ENCODE peak calls at places on chromosome 11, in eight cellular contexts. One of them, this sample, is unnamed.

GRCh38 chr11:6473481-6474422 is at the start of gene TRIM3:
- DNase-seq in HT1080: peak; percentile 84
- DNase-seq in activated CD4-positive, alpha-beta T cell treated with anti-CD3 and anti-CD28 coated beads, Interleukin-2, amount 50 U/mL, for 1 hour: peak; percentile 69
- DNase-seq in NCI-H748 treated with DMSO at 0.1 percent for 48 hours: peak; percentile 63
- DNase-seq in dermis blood vessel endothelial cell: peak; percentile 91
- DNase-seq in WTC11: peak; percentile 91
- DNase-seq in aorta: peak; percentile 95
- DNase-seq in fibroblast of pulmonary artery: peak; percentile 86
- DNase-seq in this sample: peak; percentile 87

GRCh38 chr11:88579466-88579865 is 241.9 kb upstream of the CTSC start:
- DNase-seq in HT1080: no peak
- DNase-seq in activated CD4-positive, alpha-beta T cell treated with anti-CD3 and anti-CD28 coated beads, Interleukin-2, amount 50 U/mL, for 1 hour: no peak
- DNase-seq in NCI-H748 treated with DMSO at 0.1 percent for 48 hours: no peak
- DNase-seq in dermis blood vessel endothelial cell: peak; percentile 29
- DNase-seq in WTC11: no peak
- DNase-seq in aorta: no peak
- DNase-seq in fibroblast of pulmonary artery: no peak
- DNase-seq in this sample: peak; percentile 86

GRCh38 chr11:60514055-60514454 is 1.1 kb upstream of the MS4A13 start:
- DNase-seq in HT1080: no peak
- DNase-seq in activated CD4-positive, alpha-beta T cell treated with anti-CD3 and anti-CD28 coated beads, Interleukin-2, amount 50 U/mL, for 1 hour: no peak
- DNase-seq in NCI-H748 treated with DMSO at 0.1 percent for 48 hours: no peak
- DNase-seq in dermis blood vessel endothelial cell: no peak
- DNase-seq in WTC11: no peak
- DNase-seq in aorta: no peak
- DNase-seq in fibroblast of pulmonary artery: no peak
- DNase-seq in this sample: no peak

GRCh38 chr11:121807051-121807450 is 309.0 kb downstream of the BLID start:
- DNase-seq in HT1080: no peak
- DNase-seq in activated CD4-positive, alpha-beta T cell treated with anti-CD3 and anti-CD28 coated beads, Interleukin-2, amount 50 U/mL, for 1 hour: no peak
- DNase-seq in NCI-H748 treated with DMSO at 0.1 percent for 48 hours: no peak
- DNase-seq in dermis blood vessel endothelial cell: no peak
- DNase-seq in WTC11: no peak
- DNase-seq in aorta: no peak
- DNase-seq in fibroblast of pulmonary artery: no peak
- DNase-seq in this sample: no peak

GRCh38 chr11:75214411-75214821 is 26.2 kb upstream of the TPBGL start:
- DNase-seq in HT1080: peak; percentile 72
- DNase-seq in activated CD4-positive, alpha-beta T cell treated with anti-CD3 and anti-CD28 coated beads, Interleukin-2, amount 50 U/mL, for 1 hour: peak; percentile 79
- DNase-seq in NCI-H748 treated with DMSO at 0.1 percent for 48 hours: no peak
- DNase-seq in dermis blood vessel endothelial cell: peak; percentile 93
- DNase-seq in WTC11: peak; percentile 97
- DNase-seq in aorta: peak; percentile 87
- DNase-seq in fibroblast of pulmonary artery: peak; percentile 86
- DNase-seq in this sample: peak; percentile 73

GRCh38 chr11:115377882-115378296 is 126.3 kb downstream of the CADM1 start:
- DNase-seq in HT1080: peak; percentile 60
- DNase-seq in activated CD4-positive, alpha-beta T cell treated with anti-CD3 and anti-CD28 coated beads, Interleukin-2, amount 50 U/mL, for 1 hour: no peak
- DNase-seq in NCI-H748 treated with DMSO at 0.1 percent for 48 hours: no peak
- DNase-seq in dermis blood vessel endothelial cell: no peak
- DNase-seq in WTC11: no peak
- DNase-seq in aorta: no peak
- DNase-seq in fibroblast of pulmonary artery: no peak
- DNase-seq in this sample: no peak

GRCh38 chr11:37942081-37942480 is 1344.0 kb upstream of the RAG2 start:
- DNase-seq in HT1080: no peak
- DNase-seq in activated CD4-positive, alpha-beta T cell treated with anti-CD3 and anti-CD28 coated beads, Interleukin-2, amount 50 U/mL, for 1 hour: no peak
- DNase-seq in NCI-H748 treated with DMSO at 0.1 percent for 48 hours: no peak
- DNase-seq in dermis blood vessel endothelial cell: no peak
- DNase-seq in WTC11: no peak
- DNase-seq in aorta: no peak
- DNase-seq in fibroblast of pulmonary artery: no peak
- DNase-seq in this sample: peak; percentile 4

GRCh38 chr11:102225689-102226562 is 91.4 kb upstream of the BIRC3 start:
- DNase-seq in HT1080: peak; percentile 97
- DNase-seq in activated CD4-positive, alpha-beta T cell treated with anti-CD3 and anti-CD28 coated beads, Interleukin-2, amount 50 U/mL, for 1 hour: no peak
- DNase-seq in NCI-H748 treated with DMSO at 0.1 percent for 48 hours: no peak
- DNase-seq in dermis blood vessel endothelial cell: peak; percentile 72
- DNase-seq in WTC11: no peak
- DNase-seq in aorta: no peak
- DNase-seq in fibroblast of pulmonary artery: peak; percentile 88
- DNase-seq in this sample: peak; percentile 87

GRCh38 chr11:76523786-76524436 is 79.1 kb downstream of the EMSY start:
- DNase-seq in HT1080: no peak
- DNase-seq in activated CD4-positive, alpha-beta T cell treated with anti-CD3 and anti-CD28 coated beads, Interleukin-2, amount 50 U/mL, for 1 hour: no peak
- DNase-seq in NCI-H748 treated with DMSO at 0.1 percent for 48 hours: no peak
- DNase-seq in dermis blood vessel endothelial cell: no peak
- DNase-seq in WTC11: no peak
- DNase-seq in aorta: no peak
- DNase-seq in fibroblast of pulmonary artery: no peak
- DNase-seq in this sample: no peak

GRCh38 chr11:46896719-46897406 is 21.5 kb downstream of the LRP4 start:
- DNase-seq in HT1080: peak; percentile 59
- DNase-seq in activated CD4-positive, alpha-beta T cell treated with anti-CD3 and anti-CD28 coated beads, Interleukin-2, amount 50 U/mL, for 1 hour: no peak
- DNase-seq in NCI-H748 treated with DMSO at 0.1 percent for 48 hours: peak; percentile 48
- DNase-seq in dermis blood vessel endothelial cell: peak; percentile 65
- DNase-seq in WTC11: no peak
- DNase-seq in aorta: no peak
- DNase-seq in fibroblast of pulmonary artery: peak; percentile 61
- DNase-seq in this sample: peak; percentile 36

GRCh38 chr11:104152941-104153340 is 11.0 kb downstream of the PDGFD start:
- DNase-seq in HT1080: no peak
- DNase-seq in activated CD4-positive, alpha-beta T cell treated with anti-CD3 and anti-CD28 coated beads, Interleukin-2, amount 50 U/mL, for 1 hour: no peak
- DNase-seq in NCI-H748 treated with DMSO at 0.1 percent for 48 hours: no peak
- DNase-seq in dermis blood vessel endothelial cell: peak; percentile 9
- DNase-seq in WTC11: no peak
- DNase-seq in aorta: no peak
- DNase-seq in fibroblast of pulmonary artery: no peak
- DNase-seq in this sample: peak; percentile 50

GRCh38 chr11:5234390-5234834 is at the start of gene HBD:
- DNase-seq in HT1080: peak; percentile 24
- DNase-seq in activated CD4-positive, alpha-beta T cell treated with anti-CD3 and anti-CD28 coated beads, Interleukin-2, amount 50 U/mL, for 1 hour: no peak
- DNase-seq in NCI-H748 treated with DMSO at 0.1 percent for 48 hours: no peak
- DNase-seq in dermis blood vessel endothelial cell: no peak
- DNase-seq in WTC11: no peak
- DNase-seq in aorta: no peak
- DNase-seq in fibroblast of pulmonary artery: peak; percentile 26
- DNase-seq in this sample: no peak

GRCh38 chr11:36619502-36619901 is 21.5 kb upstream of the RAG2 start:
- DNase-seq in HT1080: no peak
- DNase-seq in activated CD4-positive, alpha-beta T cell treated with anti-CD3 and anti-CD28 coated beads, Interleukin-2, amount 50 U/mL, for 1 hour: no peak
- DNase-seq in NCI-H748 treated with DMSO at 0.1 percent for 48 hours: no peak
- DNase-seq in dermis blood vessel endothelial cell: peak; percentile 50
- DNase-seq in WTC11: no peak
- DNase-seq in aorta: no peak
- DNase-seq in fibroblast of pulmonary artery: peak; percentile 3
- DNase-seq in this sample: peak; percentile 72

GRCh38 chr11:83549984-83550667 is 264.0 kb upstream of the CCDC90B start:
- DNase-seq in HT1080: no peak
- DNase-seq in activated CD4-positive, alpha-beta T cell treated with anti-CD3 and anti-CD28 coated beads, Interleukin-2, amount 50 U/mL, for 1 hour: no peak
- DNase-seq in NCI-H748 treated with DMSO at 0.1 percent for 48 hours: no peak
- DNase-seq in dermis blood vessel endothelial cell: no peak
- DNase-seq in WTC11: no peak
- DNase-seq in aorta: no peak
- DNase-seq in fibroblast of pulmonary artery: no peak
- DNase-seq in this sample: no peak

GRCh38 chr11:124899376-124900145 is 1.9 kb upstream of the ROBO4 start:
- DNase-seq in HT1080: peak; percentile 67
- DNase-seq in activated CD4-positive, alpha-beta T cell treated with anti-CD3 and anti-CD28 coated beads, Interleukin-2, amount 50 U/mL, for 1 hour: no peak
- DNase-seq in NCI-H748 treated with DMSO at 0.1 percent for 48 hours: no peak
- DNase-seq in dermis blood vessel endothelial cell: peak; percentile 62
- DNase-seq in WTC11: no peak
- DNase-seq in aorta: no peak
- DNase-seq in fibroblast of pulmonary artery: peak; percentile 18
- DNase-seq in this sample: peak; percentile 56

GRCh38 chr11:67302571-67303131 is 679 bp upstream of the SSH3 start:
- DNase-seq in HT1080: no peak
- DNase-seq in activated CD4-positive, alpha-beta T cell treated with anti-CD3 and anti-CD28 coated beads, Interleukin-2, amount 50 U/mL, for 1 hour: no peak
- DNase-seq in NCI-H748 treated with DMSO at 0.1 percent for 48 hours: no peak
- DNase-seq in dermis blood vessel endothelial cell: no peak
- DNase-seq in WTC11: peak; percentile 67
- DNase-seq in aorta: no peak
- DNase-seq in fibroblast of pulmonary artery: peak; percentile 35
- DNase-seq in this sample: no peak

GRCh38 chr11:84901986-84902385 is 725.2 kb downstream of the DLG2 start:
- DNase-seq in HT1080: no peak
- DNase-seq in activated CD4-positive, alpha-beta T cell treated with anti-CD3 and anti-CD28 coated beads, Interleukin-2, amount 50 U/mL, for 1 hour: no peak
- DNase-seq in NCI-H748 treated with DMSO at 0.1 percent for 48 hours: no peak
- DNase-seq in dermis blood vessel endothelial cell: no peak
- DNase-seq in WTC11: no peak
- DNase-seq in aorta: no peak
- DNase-seq in fibroblast of pulmonary artery: peak; percentile 5
- DNase-seq in this sample: no peak

GRCh38 chr11:44795803-44796535 is 69.2 kb downstream of the TSPAN18 start:
- DNase-seq in HT1080: no peak
- DNase-seq in activated CD4-positive, alpha-beta T cell treated with anti-CD3 and anti-CD28 coated beads, Interleukin-2, amount 50 U/mL, for 1 hour: no peak
- DNase-seq in NCI-H748 treated with DMSO at 0.1 percent for 48 hours: no peak
- DNase-seq in dermis blood vessel endothelial cell: no peak
- DNase-seq in WTC11: no peak
- DNase-seq in aorta: no peak
- DNase-seq in fibroblast of pulmonary artery: no peak
- DNase-seq in this sample: no peak

GRCh38 chr11:35148163-35148562 is 9.2 kb downstream of the CD44 start:
- DNase-seq in HT1080: no peak
- DNase-seq in activated CD4-positive, alpha-beta T cell treated with anti-CD3 and anti-CD28 coated beads, Interleukin-2, amount 50 U/mL, for 1 hour: no peak
- DNase-seq in NCI-H748 treated with DMSO at 0.1 percent for 48 hours: no peak
- DNase-seq in dermis blood vessel endothelial cell: no peak
- DNase-seq in WTC11: no peak
- DNase-seq in aorta: no peak
- DNase-seq in fibroblast of pulmonary artery: no peak
- DNase-seq in this sample: no peak

GRCh38 chr11:67468509-67468834 is 579 bp downstream of the TMEM134 start:
- DNase-seq in HT1080: no peak
- DNase-seq in activated CD4-positive, alpha-beta T cell treated with anti-CD3 and anti-CD28 coated beads, Interleukin-2, amount 50 U/mL, for 1 hour: no peak
- DNase-seq in NCI-H748 treated with DMSO at 0.1 percent for 48 hours: no peak
- DNase-seq in dermis blood vessel endothelial cell: no peak
- DNase-seq in WTC11: no peak
- DNase-seq in aorta: no peak
- DNase-seq in fibroblast of pulmonary artery: no peak
- DNase-seq in this sample: no peak

GRCh38 chr11:65646921-65647701 is 9.2 kb downstream of the SIPA1 start:
- DNase-seq in HT1080: no peak
- DNase-seq in activated CD4-positive, alpha-beta T cell treated with anti-CD3 and anti-CD28 coated beads, Interleukin-2, amount 50 U/mL, for 1 hour: no peak
- DNase-seq in NCI-H748 treated with DMSO at 0.1 percent for 48 hours: peak; percentile 8
- DNase-seq in dermis blood vessel endothelial cell: no peak
- DNase-seq in WTC11: peak; percentile 77
- DNase-seq in aorta: no peak
- DNase-seq in fibroblast of pulmonary artery: peak; percentile 24
- DNase-seq in this sample: peak; percentile 66

GRCh38 chr11:64802370-64803162 is 448 bp downstream of the MAP4K2 start:
- DNase-seq in HT1080: no peak
- DNase-seq in activated CD4-positive, alpha-beta T cell treated with anti-CD3 and anti-CD28 coated beads, Interleukin-2, amount 50 U/mL, for 1 hour: peak; percentile 31
- DNase-seq in NCI-H748 treated with DMSO at 0.1 percent for 48 hours: no peak
- DNase-seq in dermis blood vessel endothelial cell: no peak
- DNase-seq in WTC11: peak; percentile 25
- DNase-seq in aorta: no peak
- DNase-seq in fibroblast of pulmonary artery: no peak
- DNase-seq in this sample: no peak

GRCh38 chr11:112770487-112770886 is 190.7 kb upstream of the NCAM1 start:
- DNase-seq in HT1080: no peak
- DNase-seq in activated CD4-positive, alpha-beta T cell treated with anti-CD3 and anti-CD28 coated beads, Interleukin-2, amount 50 U/mL, for 1 hour: no peak
- DNase-seq in NCI-H748 treated with DMSO at 0.1 percent for 48 hours: no peak
- DNase-seq in dermis blood vessel endothelial cell: no peak
- DNase-seq in WTC11: no peak
- DNase-seq in aorta: no peak
- DNase-seq in fibroblast of pulmonary artery: no peak
- DNase-seq in this sample: no peak

GRCh38 chr11:44912270-44912987 is 38.3 kb downstream of the TP53I11 start:
- DNase-seq in HT1080: no peak
- DNase-seq in activated CD4-positive, alpha-beta T cell treated with anti-CD3 and anti-CD28 coated beads, Interleukin-2, amount 50 U/mL, for 1 hour: no peak
- DNase-seq in NCI-H748 treated with DMSO at 0.1 percent for 48 hours: no peak
- DNase-seq in dermis blood vessel endothelial cell: no peak
- DNase-seq in WTC11: peak; percentile 57
- DNase-seq in aorta: no peak
- DNase-seq in fibroblast of pulmonary artery: no peak
- DNase-seq in this sample: no peak

GRCh38 chr11:46914363-46914762 is 4.0 kb downstream of the LRP4 start:
- DNase-seq in HT1080: peak; percentile 16
- DNase-seq in activated CD4-positive, alpha-beta T cell treated with anti-CD3 and anti-CD28 coated beads, Interleukin-2, amount 50 U/mL, for 1 hour: no peak
- DNase-seq in NCI-H748 treated with DMSO at 0.1 percent for 48 hours: no peak
- DNase-seq in dermis blood vessel endothelial cell: no peak
- DNase-seq in WTC11: no peak
- DNase-seq in aorta: no peak
- DNase-seq in fibroblast of pulmonary artery: no peak
- DNase-seq in this sample: no peak

GRCh38 chr11:69131644-69132300 is 24.0 kb upstream of the SMIM38 start:
- DNase-seq in HT1080: peak; percentile 25
- DNase-seq in activated CD4-positive, alpha-beta T cell treated with anti-CD3 and anti-CD28 coated beads, Interleukin-2, amount 50 U/mL, for 1 hour: no peak
- DNase-seq in NCI-H748 treated with DMSO at 0.1 percent for 48 hours: peak; percentile 21
- DNase-seq in dermis blood vessel endothelial cell: peak; percentile 87
- DNase-seq in WTC11: peak; percentile 92
- DNase-seq in aorta: peak; percentile 70
- DNase-seq in fibroblast of pulmonary artery: peak; percentile 81
- DNase-seq in this sample: peak; percentile 69

GRCh38 chr11:114215871-114216803 is 80.1 kb upstream of the NNMT start:
- DNase-seq in HT1080: no peak
- DNase-seq in activated CD4-positive, alpha-beta T cell treated with anti-CD3 and anti-CD28 coated beads, Interleukin-2, amount 50 U/mL, for 1 hour: no peak
- DNase-seq in NCI-H748 treated with DMSO at 0.1 percent for 48 hours: no peak
- DNase-seq in dermis blood vessel endothelial cell: no peak
- DNase-seq in WTC11: no peak
- DNase-seq in aorta: no peak
- DNase-seq in fibroblast of pulmonary artery: peak; percentile 63
- DNase-seq in this sample: no peak

GRCh38 chr11:35083181-35084061 is 55.5 kb upstream of the CD44 start:
- DNase-seq in HT1080: peak; percentile 100
- DNase-seq in activated CD4-positive, alpha-beta T cell treated with anti-CD3 and anti-CD28 coated beads, Interleukin-2, amount 50 U/mL, for 1 hour: peak; percentile 68
- DNase-seq in NCI-H748 treated with DMSO at 0.1 percent for 48 hours: no peak
- DNase-seq in dermis blood vessel endothelial cell: no peak
- DNase-seq in WTC11: no peak
- DNase-seq in aorta: peak; percentile 87
- DNase-seq in fibroblast of pulmonary artery: peak; percentile 88
- DNase-seq in this sample: no peak

GRCh38 chr11:61959026-61959608 is 8.3 kb downstream of the FTH1 start:
- DNase-seq in HT1080: no peak
- DNase-seq in activated CD4-positive, alpha-beta T cell treated with anti-CD3 and anti-CD28 coated beads, Interleukin-2, amount 50 U/mL, for 1 hour: no peak
- DNase-seq in NCI-H748 treated with DMSO at 0.1 percent for 48 hours: no peak
- DNase-seq in dermis blood vessel endothelial cell: no peak
- DNase-seq in WTC11: peak; percentile 4
- DNase-seq in aorta: peak; percentile 24
- DNase-seq in fibroblast of pulmonary artery: no peak
- DNase-seq in this sample: no peak

GRCh38 chr11:72817966-72818365 is 3.8 kb downstream of the ATG16L2 start:
- DNase-seq in HT1080: no peak
- DNase-seq in activated CD4-positive, alpha-beta T cell treated with anti-CD3 and anti-CD28 coated beads, Interleukin-2, amount 50 U/mL, for 1 hour: no peak
- DNase-seq in NCI-H748 treated with DMSO at 0.1 percent for 48 hours: no peak
- DNase-seq in dermis blood vessel endothelial cell: no peak
- DNase-seq in WTC11: no peak
- DNase-seq in aorta: no peak
- DNase-seq in fibroblast of pulmonary artery: no peak
- DNase-seq in this sample: no peak

GRCh38 chr11:100632970-100633452 is 54.1 kb upstream of the ARHGAP42 start:
- DNase-seq in HT1080: no peak
- DNase-seq in activated CD4-positive, alpha-beta T cell treated with anti-CD3 and anti-CD28 coated beads, Interleukin-2, amount 50 U/mL, for 1 hour: no peak
- DNase-seq in NCI-H748 treated with DMSO at 0.1 percent for 48 hours: peak; percentile 34
- DNase-seq in dermis blood vessel endothelial cell: peak; percentile 45
- DNase-seq in WTC11: no peak
- DNase-seq in aorta: peak; percentile 45
- DNase-seq in fibroblast of pulmonary artery: peak; percentile 69
- DNase-seq in this sample: peak; percentile 65

GRCh38 chr11:58742981-58743880 is 11.5 kb upstream of the GLYAT start:
- DNase-seq in HT1080: no peak
- DNase-seq in activated CD4-positive, alpha-beta T cell treated with anti-CD3 and anti-CD28 coated beads, Interleukin-2, amount 50 U/mL, for 1 hour: no peak
- DNase-seq in NCI-H748 treated with DMSO at 0.1 percent for 48 hours: no peak
- DNase-seq in dermis blood vessel endothelial cell: no peak
- DNase-seq in WTC11: no peak
- DNase-seq in aorta: no peak
- DNase-seq in fibroblast of pulmonary artery: no peak
- DNase-seq in this sample: no peak

GRCh38 chr11:113531575-113532451 is 56.6 kb upstream of the DRD2 start:
- DNase-seq in HT1080: no peak
- DNase-seq in activated CD4-positive, alpha-beta T cell treated with anti-CD3 and anti-CD28 coated beads, Interleukin-2, amount 50 U/mL, for 1 hour: no peak
- DNase-seq in NCI-H748 treated with DMSO at 0.1 percent for 48 hours: no peak
- DNase-seq in dermis blood vessel endothelial cell: no peak
- DNase-seq in WTC11: no peak
- DNase-seq in aorta: no peak
- DNase-seq in fibroblast of pulmonary artery: peak; percentile 44
- DNase-seq in this sample: no peak

GRCh38 chr11:109166441-109166840 is 255.5 kb upstream of the C11orf87 start:
- DNase-seq in HT1080: no peak
- DNase-seq in activated CD4-positive, alpha-beta T cell treated with anti-CD3 and anti-CD28 coated beads, Interleukin-2, amount 50 U/mL, for 1 hour: no peak
- DNase-seq in NCI-H748 treated with DMSO at 0.1 percent for 48 hours: no peak
- DNase-seq in dermis blood vessel endothelial cell: no peak
- DNase-seq in WTC11: no peak
- DNase-seq in aorta: no peak
- DNase-seq in fibroblast of pulmonary artery: no peak
- DNase-seq in this sample: no peak

This sample was measured in endothelial cell of umbilical vein.